ENCODE peak calls at places on chromosomes 13 and 19, in ten cellular contexts. One of them, this sample, is unnamed.

GRCh38 chr13:43232866-43233265 is 209.5 kb downstream of the DNAJC15 start:
- DNase-seq in CD8-positive, alpha-beta T cell: no peak
- DNase-seq in AG10803: peak
- DNase-seq in foreskin fibroblast: peak
- DNase-seq in spleen: no peak
- DNase-seq in cardiac muscle cell: peak
- DNase-seq in thoracic aorta: no peak
- DNase-seq in tibial artery: no peak
- DNase-seq in left ventricle myocardium inferior: no peak
- DNase-seq in AG04449: peak
- DNase-seq in this sample: peak

GRCh38 chr19:40621283-40621682 is 20.1 kb downstream of the LTBP4 start:
- DNase-seq in CD8-positive, alpha-beta T cell: no peak
- DNase-seq in AG10803: no peak
- DNase-seq in foreskin fibroblast: no peak
- DNase-seq in spleen: no peak
- DNase-seq in cardiac muscle cell: no peak
- DNase-seq in thoracic aorta: no peak
- DNase-seq in tibial artery: no peak
- DNase-seq in left ventricle myocardium inferior: no peak
- DNase-seq in AG04449: no peak
- DNase-seq in this sample: no peak

GRCh38 chr13:30004204-30004603 is 153.8 kb upstream of the UBL3 start:
- DNase-seq in CD8-positive, alpha-beta T cell: no peak
- DNase-seq in AG10803: peak
- DNase-seq in foreskin fibroblast: no peak
- DNase-seq in spleen: no peak
- DNase-seq in cardiac muscle cell: no peak
- DNase-seq in thoracic aorta: no peak
- DNase-seq in tibial artery: no peak
- DNase-seq in left ventricle myocardium inferior: no peak
- DNase-seq in AG04449: no peak
- DNase-seq in this sample: no peak

GRCh38 chr13:102729560-102730275 is 34.9 kb upstream of the METTL21C start:
- DNase-seq in CD8-positive, alpha-beta T cell: no peak
- DNase-seq in AG10803: no peak
- DNase-seq in foreskin fibroblast: peak
- DNase-seq in spleen: no peak
- DNase-seq in cardiac muscle cell: peak
- DNase-seq in thoracic aorta: no peak
- DNase-seq in tibial artery: no peak
- DNase-seq in left ventricle myocardium inferior: no peak
- DNase-seq in AG04449: peak
- DNase-seq in this sample: peak

GRCh38 chr19:47456721-47457478 is 14.8 kb downstream of the SLC8A2 start:
- DNase-seq in CD8-positive, alpha-beta T cell: no peak
- DNase-seq in AG10803: no peak
- DNase-seq in foreskin fibroblast: no peak
- DNase-seq in spleen: no peak
- DNase-seq in cardiac muscle cell: no peak
- DNase-seq in thoracic aorta: no peak
- DNase-seq in tibial artery: no peak
- DNase-seq in left ventricle myocardium inferior: no peak
- DNase-seq in AG04449: no peak
- DNase-seq in this sample: no peak

GRCh38 chr13:78197231-78197630 is 278.6 kb upstream of the EDNRB start:
- DNase-seq in CD8-positive, alpha-beta T cell: no peak
- DNase-seq in AG10803: no peak
- DNase-seq in foreskin fibroblast: no peak
- DNase-seq in spleen: no peak
- DNase-seq in cardiac muscle cell: no peak
- DNase-seq in thoracic aorta: no peak
- DNase-seq in tibial artery: no peak
- DNase-seq in left ventricle myocardium inferior: no peak
- DNase-seq in AG04449: no peak
- DNase-seq in this sample: no peak

GRCh38 chr13:49641810-49642291 is 13.5 kb downstream of the ARL11 start:
- DNase-seq in CD8-positive, alpha-beta T cell: no peak
- DNase-seq in AG10803: peak
- DNase-seq in foreskin fibroblast: peak
- DNase-seq in spleen: peak
- DNase-seq in cardiac muscle cell: peak
- DNase-seq in thoracic aorta: no peak
- DNase-seq in tibial artery: peak
- DNase-seq in left ventricle myocardium inferior: peak
- DNase-seq in AG04449: peak
- DNase-seq in this sample: no peak

GRCh38 chr19:28569132-28570114 is 643.5 kb downstream of the UQCRFS1 start:
- DNase-seq in CD8-positive, alpha-beta T cell: no peak
- DNase-seq in AG10803: no peak
- DNase-seq in foreskin fibroblast: no peak
- DNase-seq in spleen: peak
- DNase-seq in cardiac muscle cell: no peak
- DNase-seq in thoracic aorta: no peak
- DNase-seq in tibial artery: no peak
- DNase-seq in left ventricle myocardium inferior: no peak
- DNase-seq in AG04449: no peak
- DNase-seq in this sample: no peak

GRCh38 chr13:114134111-114134943 is 1.9 kb upstream of the RASA3 start:
- DNase-seq in CD8-positive, alpha-beta T cell: no peak
- DNase-seq in AG10803: no peak
- DNase-seq in foreskin fibroblast: no peak
- DNase-seq in spleen: peak
- DNase-seq in cardiac muscle cell: no peak
- DNase-seq in thoracic aorta: no peak
- DNase-seq in tibial artery: no peak
- DNase-seq in left ventricle myocardium inferior: no peak
- DNase-seq in AG04449: no peak
- DNase-seq in this sample: no peak

GRCh38 chr19:4597975-4598671 is 38.6 kb upstream of the SEMA6B start:
- DNase-seq in CD8-positive, alpha-beta T cell: peak
- DNase-seq in AG10803: no peak
- DNase-seq in foreskin fibroblast: peak
- DNase-seq in spleen: no peak
- DNase-seq in cardiac muscle cell: peak
- DNase-seq in thoracic aorta: no peak
- DNase-seq in tibial artery: no peak
- DNase-seq in left ventricle myocardium inferior: no peak
- DNase-seq in AG04449: no peak
- DNase-seq in this sample: no peak

GRCh38 chr19:17450264-17451075 is 2.0 kb upstream of the TMEM221 start:
- DNase-seq in CD8-positive, alpha-beta T cell: no peak
- DNase-seq in AG10803: no peak
- DNase-seq in foreskin fibroblast: no peak
- DNase-seq in spleen: no peak
- DNase-seq in cardiac muscle cell: no peak
- DNase-seq in thoracic aorta: no peak
- DNase-seq in tibial artery: no peak
- DNase-seq in left ventricle myocardium inferior: no peak
- DNase-seq in AG04449: no peak
- DNase-seq in this sample: no peak

GRCh38 chr19:46000497-46001246 is 5.4 kb downstream of the CCDC61 start:
- DNase-seq in CD8-positive, alpha-beta T cell: peak
- DNase-seq in AG10803: no peak
- DNase-seq in foreskin fibroblast: no peak
- DNase-seq in spleen: peak
- DNase-seq in cardiac muscle cell: peak
- DNase-seq in thoracic aorta: no peak
- DNase-seq in tibial artery: no peak
- DNase-seq in left ventricle myocardium inferior: peak
- DNase-seq in AG04449: no peak
- DNase-seq in this sample: no peak

GRCh38 chr13:43767351-43767901 is 19.3 kb downstream of the ENOX1 start:
- DNase-seq in CD8-positive, alpha-beta T cell: no peak
- DNase-seq in AG10803: peak
- DNase-seq in foreskin fibroblast: no peak
- DNase-seq in spleen: no peak
- DNase-seq in cardiac muscle cell: peak
- DNase-seq in thoracic aorta: no peak
- DNase-seq in tibial artery: peak
- DNase-seq in left ventricle myocardium inferior: peak
- DNase-seq in AG04449: no peak
- DNase-seq in this sample: no peak

GRCh38 chr13:51620165-51620983 is 36.1 kb downstream of the WDFY2 start:
- DNase-seq in CD8-positive, alpha-beta T cell: no peak
- DNase-seq in AG10803: peak
- DNase-seq in foreskin fibroblast: no peak
- DNase-seq in spleen: no peak
- DNase-seq in cardiac muscle cell: no peak
- DNase-seq in thoracic aorta: no peak
- DNase-seq in tibial artery: no peak
- DNase-seq in left ventricle myocardium inferior: peak
- DNase-seq in AG04449: no peak
- DNase-seq in this sample: no peak

GRCh38 chr19:1474765-1475351 is 4.2 kb downstream of the C19orf25 start:
- DNase-seq in CD8-positive, alpha-beta T cell: no peak
- DNase-seq in AG10803: no peak
- DNase-seq in foreskin fibroblast: no peak
- DNase-seq in spleen: no peak
- DNase-seq in cardiac muscle cell: no peak
- DNase-seq in thoracic aorta: no peak
- DNase-seq in tibial artery: no peak
- DNase-seq in left ventricle myocardium inferior: no peak
- DNase-seq in AG04449: no peak
- DNase-seq in this sample: no peak

GRCh38 chr19:1473056-1473400 is 6.0 kb downstream of the C19orf25 start:
- DNase-seq in CD8-positive, alpha-beta T cell: no peak
- DNase-seq in AG10803: no peak
- DNase-seq in foreskin fibroblast: no peak
- DNase-seq in spleen: no peak
- DNase-seq in cardiac muscle cell: no peak
- DNase-seq in thoracic aorta: no peak
- DNase-seq in tibial artery: no peak
- DNase-seq in left ventricle myocardium inferior: no peak
- DNase-seq in AG04449: no peak
- DNase-seq in this sample: no peak

GRCh38 chr19:1472227-1473055 is 6.6 kb downstream of the C19orf25 start:
- DNase-seq in CD8-positive, alpha-beta T cell: no peak
- DNase-seq in AG10803: no peak
- DNase-seq in foreskin fibroblast: no peak
- DNase-seq in spleen: no peak
- DNase-seq in cardiac muscle cell: no peak
- DNase-seq in thoracic aorta: no peak
- DNase-seq in tibial artery: no peak
- DNase-seq in left ventricle myocardium inferior: no peak
- DNase-seq in AG04449: no peak
- DNase-seq in this sample: no peak

GRCh38 chr19:1474011-1474764 is 4.8 kb downstream of the C19orf25 start:
- DNase-seq in CD8-positive, alpha-beta T cell: no peak
- DNase-seq in AG10803: no peak
- DNase-seq in foreskin fibroblast: no peak
- DNase-seq in spleen: no peak
- DNase-seq in cardiac muscle cell: no peak
- DNase-seq in thoracic aorta: no peak
- DNase-seq in tibial artery: no peak
- DNase-seq in left ventricle myocardium inferior: peak
- DNase-seq in AG04449: no peak
- DNase-seq in this sample: no peak

GRCh38 chr19:1473424-1473851 is 5.6 kb downstream of the C19orf25 start:
- DNase-seq in CD8-positive, alpha-beta T cell: no peak
- DNase-seq in AG10803: no peak
- DNase-seq in foreskin fibroblast: no peak
- DNase-seq in spleen: no peak
- DNase-seq in cardiac muscle cell: no peak
- DNase-seq in thoracic aorta: no peak
- DNase-seq in tibial artery: no peak
- DNase-seq in left ventricle myocardium inferior: no peak
- DNase-seq in AG04449: no peak
- DNase-seq in this sample: no peak
- TF ChIP-seq CTCF in CD8-positive, alpha-beta T cell: no peak
- TF ChIP-seq CTCF in AG10803: no peak
- TF ChIP-seq CTCF in foreskin fibroblast: no peak
- TF ChIP-seq CTCF in spleen: no peak
- TF ChIP-seq CTCF in cardiac muscle cell: no peak
- TF ChIP-seq CTCF in thoracic aorta: no peak
- TF ChIP-seq CTCF in tibial artery: no peak
- TF ChIP-seq CTCF in left ventricle myocardium inferior: no peak
- TF ChIP-seq CTCF in AG04449: no peak
- TF ChIP-seq CTCF in this sample: no peak

DNA sequence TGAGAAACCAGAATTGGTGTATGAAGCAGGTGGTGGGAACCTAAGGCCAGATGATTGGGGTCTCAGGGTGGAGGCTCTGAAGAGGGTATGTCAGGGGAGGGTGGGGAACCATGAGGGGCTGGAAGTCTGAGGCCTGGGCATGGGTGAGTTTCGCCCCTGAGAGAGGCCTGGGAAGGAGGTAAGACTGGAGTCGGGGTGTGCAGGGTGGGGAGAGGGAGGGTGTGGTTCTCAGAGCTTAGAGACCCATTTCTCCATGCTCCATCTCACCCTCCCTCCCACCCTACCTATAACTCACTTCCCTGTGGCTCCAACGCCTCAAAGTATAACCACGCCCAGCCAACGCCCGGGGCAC is 1.0 kb upstream of the KLHL26 start:
- DNase-seq in CD8-positive, alpha-beta T cell: no peak
- DNase-seq in AG10803: no peak
- DNase-seq in foreskin fibroblast: no peak
- DNase-seq in spleen: no peak
- DNase-seq in cardiac muscle cell: no peak
- DNase-seq in thoracic aorta: no peak
- DNase-seq in tibial artery: no peak
- DNase-seq in left ventricle myocardium inferior: no peak
- DNase-seq in AG04449: no peak
- DNase-seq in this sample: no peak
- H3K4me3 ChIP-seq in CD8-positive, alpha-beta T cell: no peak
- H3K4me3 ChIP-seq in AG10803: no peak
- H3K4me3 ChIP-seq in foreskin fibroblast: no peak
- H3K4me3 ChIP-seq in spleen: peak
- H3K4me3 ChIP-seq in cardiac muscle cell: peak
- H3K4me3 ChIP-seq in thoracic aorta: no peak
- H3K4me3 ChIP-seq in tibial artery: peak
- H3K4me3 ChIP-seq in left ventricle myocardium inferior: peak
- H3K4me3 ChIP-seq in AG04449: no peak
- H3K4me3 ChIP-seq in this sample: no peak

GRCh38 chr19:16141043-16141442 is 2.4 kb upstream of the HSH2D start:
- DNase-seq in CD8-positive, alpha-beta T cell: no peak
- DNase-seq in AG10803: no peak
- DNase-seq in foreskin fibroblast: no peak
- DNase-seq in spleen: peak
- DNase-seq in cardiac muscle cell: no peak
- DNase-seq in thoracic aorta: no peak
- DNase-seq in tibial artery: no peak
- DNase-seq in left ventricle myocardium inferior: no peak
- DNase-seq in AG04449: no peak
- DNase-seq in this sample: no peak
- TF ChIP-seq CTCF in CD8-positive, alpha-beta T cell: no peak
- TF ChIP-seq CTCF in AG10803: no peak
- TF ChIP-seq CTCF in foreskin fibroblast: no peak
- TF ChIP-seq CTCF in spleen: no peak
- TF ChIP-seq CTCF in cardiac muscle cell: no peak
- TF ChIP-seq CTCF in thoracic aorta: no peak
- TF ChIP-seq CTCF in tibial artery: no peak
- TF ChIP-seq CTCF in left ventricle myocardium inferior: no peak
- TF ChIP-seq CTCF in AG04449: no peak
- TF ChIP-seq CTCF in this sample: no peak

DNA sequence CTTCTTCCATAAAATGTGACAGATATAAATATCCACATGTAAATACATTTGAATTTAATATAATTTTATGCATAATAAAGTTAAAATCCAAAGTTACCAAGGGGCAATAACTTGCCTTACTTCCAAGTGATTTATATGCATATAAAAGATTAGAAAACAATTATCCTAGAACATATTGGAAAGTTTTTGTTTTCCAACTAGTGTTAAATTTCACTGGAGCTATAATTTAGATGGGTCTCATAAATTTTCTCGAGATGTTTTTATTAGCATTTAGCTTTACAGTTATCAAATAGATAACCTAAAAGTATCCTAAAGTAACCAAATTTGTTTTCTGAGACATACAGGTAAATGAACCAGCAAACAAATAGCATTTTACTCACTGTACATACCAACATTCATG is 225.3 kb downstream of the SPRY2 start:
- DNase-seq in CD8-positive, alpha-beta T cell: no peak
- DNase-seq in AG10803: no peak
- DNase-seq in foreskin fibroblast: no peak
- DNase-seq in spleen: no peak
- DNase-seq in cardiac muscle cell: no peak
- DNase-seq in thoracic aorta: no peak
- DNase-seq in tibial artery: no peak
- DNase-seq in left ventricle myocardium inferior: no peak
- DNase-seq in AG04449: no peak
- DNase-seq in this sample: no peak
- H3K4me3 ChIP-seq in CD8-positive, alpha-beta T cell: no peak
- H3K4me3 ChIP-seq in AG10803: no peak
- H3K4me3 ChIP-seq in foreskin fibroblast: no peak
- H3K4me3 ChIP-seq in spleen: no peak
- H3K4me3 ChIP-seq in cardiac muscle cell: no peak
- H3K4me3 ChIP-seq in thoracic aorta: no peak
- H3K4me3 ChIP-seq in tibial artery: no peak
- H3K4me3 ChIP-seq in left ventricle myocardium inferior: no peak
- H3K4me3 ChIP-seq in AG04449: no peak
- H3K4me3 ChIP-seq in this sample: no peak